ENCODE peak calls at places on chromosome 2, in eight cellular contexts. X is A549, H is IMR-90, F is HCT116, Z is ovary, J is tibial nerve, E is stomach, O is thyroid gland. D is an unnamed sample.

GRCh38 chr2:102094917-102095316 is 47.6 kb upstream of the IL1R1 start:
- DNase-seq in X (peak), H (peak), F (peak), Z (no peak), J (no peak), E (no peak), O (no peak), D (peak)

GRCh38 chr2:16288371-16289112 is 348.2 kb downstream of the MYCN start:
- DNase-seq in X (no peak), H (no peak), F (no peak), Z (no peak), J (no peak), E (no peak), O (peak), D (no peak)

GRCh38 chr2:67066782-67067181 is 330.4 kb upstream of the ETAA1 start:
- DNase-seq in X (no peak), H (no peak), F (no peak), Z (no peak), J (no peak), E (no peak), O (no peak), D (no peak)

GRCh38 chr2:79882548-79882947 is 369.7 kb downstream of the CTNNA2 start:
- DNase-seq in X (no peak), H (no peak), F (no peak), Z (no peak), J (no peak), E (no peak), O (no peak), D (no peak)

GRCh38 chr2:49935456-49935855 is 781.1 kb upstream of the FSHR start:
- DNase-seq in X (no peak), H (no peak), F (no peak), Z (no peak), J (no peak), E (no peak), O (no peak), D (no peak)

GRCh38 chr2:241857572-241858121 is 1.0 kb downstream of the PDCD1 start:
- DNase-seq in X (no peak), H (no peak), F (no peak), Z (no peak), J (no peak), E (no peak), O (no peak), D (no peak)

GRCh38 chr2:144477943-144478283 is 42.0 kb downstream of the ZEB2 start:
- DNase-seq in X (no peak), H (peak), F (no peak), Z (no peak), J (no peak), E (no peak), O (peak), D (no peak)

GRCh38 chr2:27185331-27186026 is 26.4 kb upstream of the ATRAID start:
- DNase-seq in X (no peak), H (peak), F (no peak), Z (no peak), J (peak), E (peak), O (peak), D (peak)

GRCh38 chr2:85790032-85790431 is 36.2 kb downstream of the ATOH8 start:
- DNase-seq in X (no peak), H (no peak), F (no peak), Z (no peak), J (no peak), E (no peak), O (no peak), D (peak)

GRCh38 chr2:71263386-71263785 is 36.5 kb upstream of the PAIP2B start:
- DNase-seq in X (no peak), H (no peak), F (no peak), Z (no peak), J (no peak), E (no peak), O (no peak), D (no peak)

GRCh38 chr2:102253753-102254150 is 57.6 kb upstream of the IL1RL1 start:
- DNase-seq in X (no peak), H (peak), F (no peak), Z (no peak), J (no peak), E (no peak), O (no peak), D (no peak)

GRCh38 chr2:200048421-200048820 is 93.0 kb downstream of the MAIP1 start:
- DNase-seq in X (no peak), H (no peak), F (no peak), Z (no peak), J (no peak), E (no peak), O (no peak), D (no peak)

GRCh38 chr2:217822296-217823252 is 180.2 kb downstream of the TNS1 start:
- DNase-seq in X (no peak), H (peak), F (no peak), Z (no peak), J (no peak), E (no peak), O (peak), D (no peak)

GRCh38 chr2:85673736-85674375 is 5.9 kb upstream of the SFTPB start:
- DNase-seq in X (no peak), H (no peak), F (no peak), Z (no peak), J (no peak), E (no peak), O (no peak), D (no peak)

GRCh38 chr2:217653240-217653639 is 349.6 kb downstream of the TNS1 start:
- DNase-seq in X (peak), H (peak), F (peak), Z (peak), J (peak), E (no peak), O (peak), D (peak)

GRCh38 chr2:85913854-85914524 is 25.2 kb upstream of the ST3GAL5 start:
- DNase-seq in X (peak), H (peak), F (no peak), Z (no peak), J (peak), E (no peak), O (no peak), D (no peak)

GRCh38 chr2:238459081-238459629 is 32.4 kb downstream of the ASB1 start:
- DNase-seq in X (no peak), H (peak), F (no peak), Z (no peak), J (peak), E (peak), O (peak), D (peak)

GRCh38 chr2:84969511-84970265 is 1.3 kb upstream of the KCMF1 start:
- DNase-seq in X (peak), H (peak), F (no peak), Z (no peak), J (no peak), E (no peak), O (peak), D (no peak)

GRCh38 chr2:238286551-238286950 is 1.9 kb downstream of the PER2 start:
- DNase-seq in X (peak), H (peak), F (no peak), Z (peak), J (peak), E (peak), O (peak), D (peak)

GRCh38 chr2:221205103-221205502 is 367.0 kb downstream of the EPHA4 start:
- DNase-seq in X (no peak), H (no peak), F (no peak), Z (no peak), J (no peak), E (no peak), O (no peak), D (no peak)

GRCh38 chr2:135167273-135167672 is 115.2 kb downstream of the RAB3GAP1 start:
- DNase-seq in X (no peak), H (no peak), F (no peak), Z (no peak), J (no peak), E (no peak), O (no peak), D (no peak)

GRCh38 chr2:224580248-224580647 is 4.9 kb downstream of the CUL3 start:
- DNase-seq in X (no peak), H (no peak), F (no peak), Z (no peak), J (no peak), E (no peak), O (no peak), D (no peak)

GRCh38 chr2:29749843-29750242 is 171.5 kb downstream of the ALK start:
- DNase-seq in X (no peak), H (no peak), F (no peak), Z (no peak), J (no peak), E (no peak), O (no peak), D (no peak)

GRCh38 chr2:121131375-121131774 is 153.6 kb downstream of the TFCP2L1 start:
- DNase-seq in X (no peak), H (no peak), F (no peak), Z (no peak), J (no peak), E (no peak), O (no peak), D (no peak)

GRCh38 chr2:227188292-227188691 is 23.9 kb downstream of the COL4A3 start:
- DNase-seq in X (peak), H (peak), F (no peak), Z (no peak), J (no peak), E (no peak), O (peak), D (no peak)

GRCh38 chr2:68829764-68830163 is 41.4 kb downstream of the BMP10 start:
- DNase-seq in X (no peak), H (no peak), F (no peak), Z (no peak), J (no peak), E (no peak), O (no peak), D (no peak)

GRCh38 chr2:172168917-172169346 is 66.2 kb upstream of the DLX2 start:
- DNase-seq in X (no peak), H (peak), F (no peak), Z (no peak), J (no peak), E (no peak), O (no peak), D (no peak)

GRCh38 chr2:172169611-172170010 is 66.9 kb upstream of the DLX2 start:
- DNase-seq in X (no peak), H (no peak), F (no peak), Z (no peak), J (no peak), E (no peak), O (no peak), D (no peak)

GRCh38 chr2:172173307-172173706 is 70.6 kb upstream of the DLX2 start:
- DNase-seq in X (no peak), H (no peak), F (no peak), Z (no peak), J (no peak), E (no peak), O (no peak), D (no peak)

GRCh38 chr2:172177581-172177980 is 74.9 kb upstream of the DLX2 start:
- DNase-seq in X (no peak), H (no peak), F (no peak), Z (no peak), J (no peak), E (no peak), O (no peak), D (no peak)

GRCh38 chr2:172172513-172173217 is 70.0 kb upstream of the DLX2 start:
- DNase-seq in X (peak), H (peak), F (peak), Z (peak), J (peak), E (peak), O (peak), D (peak)
- TF ChIP-seq CTCF in X (peak), H (peak), F (peak), Z (peak), J (peak), E (peak), O (peak), D (peak)

DNA sequence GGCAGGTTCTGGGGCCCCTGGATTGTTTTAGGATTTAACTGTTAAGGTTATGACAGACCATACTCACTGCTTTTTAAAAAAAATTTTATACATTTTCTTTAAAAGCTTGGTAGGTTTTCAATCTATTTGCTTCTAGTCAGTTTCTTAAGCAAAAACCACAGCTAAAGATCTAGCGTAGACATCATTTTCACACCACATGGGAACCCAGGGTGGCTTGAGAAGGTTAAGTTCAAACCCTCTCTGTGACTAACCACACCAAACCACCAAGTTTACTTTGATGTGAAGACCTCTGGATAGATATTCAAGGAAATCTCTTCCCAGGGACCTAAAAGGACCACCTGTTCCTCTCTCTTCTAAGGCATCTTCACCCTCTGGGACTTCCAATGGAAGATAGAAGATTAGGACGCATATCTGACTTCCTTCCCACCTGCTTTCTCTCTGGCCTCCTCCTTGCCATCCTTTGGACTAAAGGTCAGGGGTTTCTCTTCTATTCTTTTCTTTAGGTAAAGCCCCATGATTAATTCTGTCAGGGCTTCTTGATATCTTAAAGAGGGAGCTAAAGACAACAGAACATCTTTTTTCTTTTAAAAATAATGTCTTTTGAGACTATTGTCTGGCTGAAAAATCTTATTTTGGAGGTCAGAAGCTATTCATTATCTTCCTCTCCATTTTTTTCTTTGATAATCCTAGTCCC is 32.3 kb downstream of the FOSL2 start:
- DNase-seq in X (no peak), H (no peak), F (no peak), Z (no peak), J (no peak), E (no peak), O (no peak), D (no peak)
- TF ChIP-seq POLR2A in X (no peak), H (no peak), F (no peak), Z (no peak), J (no peak), E (no peak), O (no peak), D (no peak)

GRCh38 chr2:95165371-95166064 is at the start of gene ZNF2:
- DNase-seq in X (peak), H (peak), F (peak), Z (peak), J (peak), E (peak), O (peak), D (peak)
- TF ChIP-seq CTCF in X (no peak), H (no peak), F (no peak), Z (no peak), J (no peak), E (no peak), O (no peak), D (no peak)

GRCh38 chr2:42494434-42495233 is 852 bp upstream of the KCNG3 start:
- DNase-seq in X (peak), H (peak), F (peak), Z (peak), J (peak), E (peak), O (peak), D (peak)

GRCh38 chr2:42492691-42493467 is 903 bp downstream of the KCNG3 start:
- DNase-seq in X (no peak), H (no peak), F (no peak), Z (peak), J (no peak), E (no peak), O (peak), D (no peak)

GRCh38 chr2:42495234-42495581 is 1.4 kb upstream of the KCNG3 start:
- DNase-seq in X (no peak), H (no peak), F (no peak), Z (no peak), J (no peak), E (no peak), O (no peak), D (no peak)

GRCh38 chr2:42493468-42493884 is 306 bp downstream of the KCNG3 start:
- DNase-seq in X (no peak), H (no peak), F (no peak), Z (no peak), J (no peak), E (no peak), O (no peak), D (no peak)

GRCh38 chr2:42493885-42494433 is at the start of gene KCNG3:
- DNase-seq in X (peak), H (peak), F (no peak), Z (peak), J (peak), E (peak), O (peak), D (peak)
- TF ChIP-seq POLR2A in X (peak), H (no peak), F (peak), Z (peak), J (peak), E (no peak), O (no peak), D (no peak)

GRCh38 chr2:145925591-145925990 is 1405.7 kb upstream of the ZEB2 start:
- DNase-seq in X (no peak), H (no peak), F (no peak), Z (no peak), J (no peak), E (no peak), O (no peak), D (no peak)

GRCh38 chr2:145931836-145932352 is 1412.0 kb upstream of the ZEB2 start:
- DNase-seq in X (no peak), H (no peak), F (no peak), Z (no peak), J (no peak), E (no peak), O (no peak), D (no peak)

GRCh38 chr2:145930318-145930717 is 1410.4 kb upstream of the ZEB2 start:
- DNase-seq in X (no peak), H (no peak), F (no peak), Z (no peak), J (no peak), E (no peak), O (no peak), D (no peak)

DNA sequence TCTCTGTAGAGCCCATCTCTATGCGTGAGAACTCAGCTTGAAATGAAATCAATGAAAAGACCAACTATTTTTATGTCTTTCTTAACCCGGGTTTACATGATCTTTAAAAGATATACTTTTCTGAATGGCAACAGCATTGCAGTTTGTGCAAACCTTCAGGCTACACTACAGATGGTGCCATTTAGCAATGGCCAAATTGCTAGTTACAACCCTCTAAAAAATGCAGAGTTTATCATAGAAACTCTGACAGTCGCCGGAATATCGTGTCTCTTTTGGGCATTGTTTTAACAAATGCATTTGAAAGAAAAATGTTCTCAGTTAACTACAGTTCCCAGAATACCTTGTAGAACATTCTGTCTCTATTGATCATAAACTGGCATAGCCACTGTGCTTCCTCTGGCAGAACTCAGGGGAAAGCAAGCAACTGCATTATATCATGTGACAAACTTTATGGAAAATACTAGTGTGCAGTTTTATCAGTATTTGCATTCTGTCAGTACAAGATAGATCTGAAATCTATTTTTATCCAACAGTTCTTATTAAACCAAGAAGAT is 1407.6 kb upstream of the ZEB2 start:
- DNase-seq in X (no peak), H (no peak), F (no peak), Z (no peak), J (no peak), E (no peak), O (no peak), D (no peak)
- TF ChIP-seq CTCF in X (no peak), H (no peak), F (no peak), Z (no peak), J (no peak), E (no peak), O (no peak), D (no peak)

GRCh38 chr2:180952082-180952481 is 28.3 kb upstream of the UBE2E3 start:
- DNase-seq in X (no peak), H (no peak), F (no peak), Z (no peak), J (no peak), E (no peak), O (no peak), D (no peak)
- TF ChIP-seq POLR2A in X (no peak), H (no peak), F (no peak), Z (no peak), J (no peak), E (no peak), O (no peak), D (no peak)